ENCODE peak calls at places on chromosomes 12 and 14, in five cellular contexts. W is H1, U is transverse colon, F is stomach, L is SK-N-SH. E is an unnamed sample.

GRCh38 chr12:84508325-84508861 is 404.2 kb downstream of the SLC6A15 start:
- DNase-seq in W (no peak), U (no peak), F (no peak), L (peak; percentile 12), E (peak; percentile 48)

GRCh38 chr14:36346052-36346451 is 25.6 kb upstream of the MBIP start:
- DNase-seq in W (no peak), U (no peak), F (no peak), L (no peak), E (no peak)

GRCh38 chr14:102557434-102558226 is 34.8 kb upstream of the RCOR1 start:
- DNase-seq in W (no peak), U (no peak), F (no peak), L (no peak), E (no peak)

GRCh38 chr12:21539797-21540196 is 13.7 kb downstream of the SPX start:
- DNase-seq in W (no peak), U (no peak), F (no peak), L (no peak), E (no peak)

GRCh38 chr14:68634874-68635601 is 157.8 kb downstream of the ZFP36L1 start:
- DNase-seq in W (no peak), U (no peak), F (no peak), L (peak; percentile 45), E (no peak)

GRCh38 chr12:10283028-10283427 is 24.6 kb upstream of the KLRD1 start:
- DNase-seq in W (no peak), U (no peak), F (no peak), L (no peak), E (no peak)

GRCh38 chr14:69990319-69990718 is 111.1 kb downstream of the SMOC1 start:
- DNase-seq in W (no peak), U (no peak), F (no peak), L (no peak), E (no peak)

GRCh38 chr12:49943663-49943945 is 6.9 kb upstream of the AQP2 start:
- DNase-seq in W (no peak), U (no peak), F (no peak), L (no peak), E (no peak)

GRCh38 chr14:48331421-48331820 is 656.0 kb upstream of the MDGA2 start:
- DNase-seq in W (no peak), U (no peak), F (no peak), L (no peak), E (no peak)

GRCh38 chr14:101556566-101557320 is 4.6 kb upstream of the DIO3 start:
- DNase-seq in W (no peak), U (no peak), F (no peak), L (peak; percentile 35), E (no peak)

GRCh38 chr12:109501299-109501698 is 23.9 kb downstream of the UBE3B start:
- DNase-seq in W (no peak), U (no peak), F (no peak), L (no peak), E (no peak)

GRCh38 chr12:66240106-66240820 is 51.2 kb downstream of the IRAK3 start:
- DNase-seq in W (no peak), U (no peak), F (no peak), L (no peak), E (no peak)

GRCh38 chr14:93944348-93945069 is 17.4 kb downstream of the FAM181A start:
- DNase-seq in W (no peak), U (no peak), F (no peak), L (peak; percentile 50), E (no peak)

GRCh38 chr14:71521238-71521637 is 411.0 kb upstream of the RGS6 start:
- DNase-seq in W (no peak), U (no peak), F (no peak), L (no peak), E (no peak)

GRCh38 chr12:103965255-103965589 is 450 bp upstream of the TDG start:
- DNase-seq in W (no peak), U (no peak), F (no peak), L (no peak), E (no peak)

GRCh38 chr12:108394196-108394595 is 55.1 kb upstream of the CMKLR1 start:
- DNase-seq in W (no peak), U (no peak), F (no peak), L (no peak), E (no peak)

GRCh38 chr12:95393191-95393790 is 80.7 kb upstream of the METAP2 start:
- DNase-seq in W (no peak), U (no peak), F (no peak), L (no peak), E (no peak)

GRCh38 chr14:76181546-76181945 is 29.8 kb downstream of the GPATCH2L start:
- DNase-seq in W (no peak), U (no peak), F (no peak), L (peak; percentile 18), E (no peak)

GRCh38 chr12:64181504-64182291 is 40.4 kb downstream of the KICS2 start:
- DNase-seq in W (no peak), U (peak; percentile 51), F (peak; percentile 44), L (peak; percentile 50), E (no peak)

GRCh38 chr12:62006076-62006732 is 254.0 kb upstream of the USP15 start:
- DNase-seq in W (no peak), U (no peak), F (no peak), L (peak; percentile 49), E (no peak)

GRCh38 chr12:14238224-14238792 is 127.2 kb upstream of the ATF7IP start:
- DNase-seq in W (no peak), U (no peak), F (no peak), L (no peak), E (no peak)

GRCh38 chr12:120227233-120228040 is 26.5 kb upstream of the RPLP0 start:
- DNase-seq in W (no peak), U (no peak), F (no peak), L (no peak), E (no peak)

GRCh38 chr12:120223458-120224303 is 22.8 kb upstream of the RPLP0 start:
- DNase-seq in W (no peak), U (no peak), F (no peak), L (no peak), E (no peak)

GRCh38 chr12:120225852-120226640 is 25.1 kb upstream of the RPLP0 start:
- DNase-seq in W (no peak), U (peak; percentile 83), F (peak; percentile 74), L (no peak), E (no peak)

GRCh38 chr12:120224304-120225199 is 23.6 kb upstream of the RPLP0 start:
- DNase-seq in W (no peak), U (peak; percentile 86), F (peak; percentile 83), L (peak; percentile 79), E (no peak)

GRCh38 chr12:120225200-120225558 is 24.3 kb upstream of the RPLP0 start:
- DNase-seq in W (no peak), U (peak; percentile 60), F (no peak), L (no peak), E (no peak)
- H3K4me1 ChIP-seq in W (peaks cover 40% of the 10 kb centered on the region), U (peaks cover 39% of the 10 kb centered on the region), F (peaks cover 70% of the 10 kb centered on the region), L (peaks cover 41% of the 10 kb centered on the region), E (peaks cover 64% of the 10 kb centered on the region)

DNA sequence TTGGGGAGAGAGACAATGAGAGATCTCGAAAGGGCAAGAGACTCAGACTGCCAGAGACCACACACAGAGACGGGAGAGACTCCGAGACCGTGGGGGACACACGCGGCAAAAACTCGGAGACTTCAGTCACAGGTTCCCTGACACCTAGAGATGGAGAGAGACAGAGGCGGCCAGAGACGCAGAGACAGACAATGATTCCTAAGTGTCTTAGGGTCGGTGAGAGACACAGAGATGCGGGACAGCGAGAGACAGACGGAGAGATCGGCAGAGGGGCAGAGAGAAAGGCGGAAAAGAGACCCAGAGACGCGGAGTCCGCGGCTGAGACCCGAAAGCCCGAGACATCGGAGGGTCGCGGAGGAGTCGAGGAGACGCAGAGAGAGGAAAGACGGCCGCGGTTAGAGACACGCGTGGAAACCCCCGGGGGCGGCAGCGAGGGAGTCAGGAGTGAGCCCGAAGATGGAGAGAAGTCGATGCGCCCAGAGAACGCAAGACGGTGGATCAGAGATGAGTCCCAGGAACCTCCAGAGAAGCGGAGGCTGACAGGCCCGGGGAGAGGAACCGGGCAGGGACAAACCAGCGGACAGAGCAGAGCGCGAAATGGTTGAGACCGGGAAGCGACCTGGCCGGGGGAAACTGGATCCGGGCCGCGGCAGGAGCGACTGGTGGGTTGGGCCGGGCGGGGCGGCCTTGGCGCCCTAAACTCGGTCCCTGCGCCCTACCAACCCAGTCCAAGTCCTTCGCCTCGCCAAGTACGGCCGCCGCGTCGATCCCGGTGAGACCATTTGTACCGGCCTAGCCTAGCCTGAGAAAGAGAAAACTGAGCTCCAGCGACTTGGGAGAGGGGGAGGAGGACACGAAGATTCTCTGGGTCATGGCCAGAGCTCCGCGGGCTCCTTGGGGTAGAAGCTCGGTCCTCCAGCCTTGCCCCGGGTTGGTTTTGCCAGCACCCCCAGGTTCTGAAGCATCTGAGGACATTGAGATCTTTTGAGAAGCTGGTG is 7.6 kb downstream of the LHX5 start:
- DNase-seq in W (no peak), U (no peak), F (no peak), L (peak; percentile 41), E (no peak)
- H3K4me3 ChIP-seq in W (peak overlapping the region; percentile 42), U (no peak overlapping the region), F (peak overlapping the region; percentile 28), L (no peak overlapping the region), E (peak overlapping the region; percentile 39)

DNA sequence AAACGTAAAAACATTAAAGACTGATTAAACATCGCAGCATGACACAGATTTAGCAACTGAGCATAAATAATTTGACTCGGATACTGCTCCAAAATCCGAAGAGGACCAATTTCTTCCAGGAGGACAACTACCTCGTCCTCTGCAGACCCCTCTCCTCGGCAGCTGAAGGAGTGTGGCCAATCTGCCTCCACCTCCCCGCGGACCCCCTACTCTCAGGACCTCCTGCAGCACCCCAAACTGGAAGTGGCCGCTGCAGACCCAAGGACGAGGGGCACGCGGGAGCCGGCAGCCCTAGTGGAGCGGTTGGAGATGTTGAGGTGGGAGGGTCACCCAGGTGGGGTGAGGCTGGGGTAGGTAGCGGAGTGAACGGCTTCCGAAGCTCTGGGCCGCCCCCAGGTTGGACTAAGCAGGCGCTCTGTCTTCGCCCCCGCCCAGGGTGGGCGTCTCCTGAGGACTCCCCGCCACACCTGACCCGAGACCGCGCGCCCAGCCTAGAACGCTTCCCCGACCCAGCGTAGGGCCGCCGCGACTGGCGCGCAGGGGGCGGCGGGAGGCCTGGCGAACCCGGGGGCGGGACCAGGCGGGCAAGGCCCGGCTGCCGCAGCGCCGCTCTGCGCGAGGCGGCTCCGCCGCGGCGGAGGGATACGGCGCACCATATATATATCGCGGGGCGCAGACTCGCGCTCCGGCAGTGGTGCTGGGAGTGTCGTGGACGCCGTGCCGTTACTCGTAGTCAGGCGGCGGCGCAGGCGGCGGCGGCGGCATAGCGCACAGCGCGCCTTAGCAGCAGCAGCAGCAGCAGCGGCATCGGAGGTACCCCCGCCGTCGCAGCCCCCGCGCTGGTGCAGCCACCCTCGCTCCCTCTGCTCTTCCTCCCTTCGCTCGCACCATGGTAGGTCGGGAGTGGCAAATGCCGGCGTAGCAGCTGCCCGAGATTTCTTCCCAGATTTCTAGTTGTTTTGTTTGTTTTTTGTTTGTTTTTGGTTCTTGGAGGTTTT is at the start of gene CALM1:
- DNase-seq in W (peak; percentile 80), U (peak; percentile 97), F (peak; percentile 96), L (peak; percentile 97), E (peak; percentile 95)
- TF ChIP-seq EP300 in W (peak; percentile 79), U (peak; percentile 73), F (no peak), L (peak; percentile 58), E (no peak)

GRCh38 chr14:89356927-89357326 is 60.1 kb downstream of the FOXN3 start:
- DNase-seq in W (no peak), U (no peak), F (no peak), L (no peak), E (no peak)

GRCh38 chr14:89356496-89356895 is 60.5 kb downstream of the FOXN3 start:
- DNase-seq in W (no peak), U (no peak), F (no peak), L (no peak), E (no peak)

GRCh38 chr14:89351958-89352404 is 65.1 kb downstream of the FOXN3 start:
- DNase-seq in W (no peak), U (no peak), F (no peak), L (peak; percentile 30), E (no peak)

GRCh38 chr14:89351364-89351957 is 65.6 kb downstream of the FOXN3 start:
- DNase-seq in W (peak; percentile 38), U (peak; percentile 35), F (peak; percentile 76), L (no peak), E (no peak)

GRCh38 chr14:89352976-89353817 is 63.8 kb downstream of the FOXN3 start:
- DNase-seq in W (no peak), U (no peak), F (no peak), L (peak; percentile 48), E (no peak)
- H3K4me1 ChIP-seq in W (peaks cover 20% of the 10 kb centered on the region), U (peaks cover 5% of the 10 kb centered on the region), F (peaks cover 56% of the 10 kb centered on the region), L (peaks cover 31% of the 10 kb centered on the region), E (peaks cover 20% of the 10 kb centered on the region)

E was measured in suprapubic skin.